ENCODE peak calls at places on chromosomes 12 and 14, in four cellular contexts. L is lung, M is neural progenitor cell, A is RWPE1. E is an unnamed sample.
A peak's percentile ranks its signal among the peaks of the same experiment; 100 is the strongest.

GRCh38 chr12:54631551-54631950 is 3.1 kb downstream of the LACRT start:
- DNase-seq in M (no peak), L (no peak), A (no peak), E (no peak)

GRCh38 chr14:63656194-63656593 is 14.5 kb upstream of the WDR89 start:
- DNase-seq in L (no peak), A (no peak), M (no peak), E (no peak)

GRCh38 chr12:238116-238515 is 24.2 kb upstream of the SLC6A12 start:
- DNase-seq in M (no peak), A (no peak), L (no peak), E (peak; percentile 43)

GRCh38 chr14:53047302-53047701 is 96.5 kb upstream of the FERMT2 start:
- DNase-seq in M (no peak), L (no peak), A (no peak), E (no peak)

GRCh38 chr12:12899530-12900380 is 8.4 kb downstream of the GPRC5A start:
- DNase-seq in M (no peak), A (peak; percentile 49), L (no peak), E (no peak)

GRCh38 chr12:16324772-16325171 is 22.7 kb upstream of the MGST1 start:
- DNase-seq in L (no peak), M (no peak), A (no peak), E (no peak)

GRCh38 chr12:100239589-100239988 is 27.3 kb downstream of the DEPDC4 start:
- DNase-seq in A (no peak), M (no peak), L (no peak), E (no peak)

GRCh38 chr14:32913725-32914124 is 25.0 kb upstream of the NPAS3 start:
- DNase-seq in L (no peak), M (no peak), A (no peak), E (no peak)

GRCh38 chr12:124884587-124885438 is 21.1 kb upstream of the SCARB1 start:
- DNase-seq in A (no peak), L (no peak), M (peak; percentile 43), E (no peak)

GRCh38 chr12:89225401-89225800 is 126.9 kb downstream of the DUSP6 start:
- DNase-seq in M (no peak), L (peak; percentile 45), A (peak; percentile 79), E (no peak)

GRCh38 chr14:50718949-50719348 is 50.8 kb upstream of the SAV1 start:
- DNase-seq in A (no peak), L (no peak), M (no peak), E (no peak)

GRCh38 chr12:76633415-76633814 is 73.8 kb upstream of the OSBPL8 start:
- DNase-seq in A (no peak), M (no peak), L (no peak), E (no peak)

GRCh38 chr14:96824283-96824682 is 27.1 kb downstream of the VRK1 start:
- DNase-seq in L (no peak), A (peak; percentile 16), M (no peak), E (no peak)

GRCh38 chr12:51631591-51631990 is 40.6 kb downstream of the SCN8A start:
- DNase-seq in L (no peak), A (peak; percentile 28), M (no peak), E (no peak)

GRCh38 chr14:67429651-67430205 is 17.8 kb upstream of the PLEK2 start:
- DNase-seq in L (no peak), M (no peak), A (no peak), E (no peak)

GRCh38 chr12:49037947-49038237 is 19.3 kb upstream of the PRKAG1 start:
- DNase-seq in L (no peak), M (no peak), A (no peak), E (no peak)

GRCh38 chr14:75501080-75501479 is 21.2 kb upstream of the BATF start:
- DNase-seq in L (peak; percentile 26), M (no peak), A (no peak), E (no peak)

GRCh38 chr14:75499084-75499875 is 23.0 kb upstream of the BATF start:
- DNase-seq in L (peak; percentile 26), M (no peak), A (no peak), E (no peak)

GRCh38 chr14:75506930-75507329 is 15.3 kb upstream of the BATF start:
- DNase-seq in M (no peak), A (no peak), L (no peak), E (no peak)

DNA sequence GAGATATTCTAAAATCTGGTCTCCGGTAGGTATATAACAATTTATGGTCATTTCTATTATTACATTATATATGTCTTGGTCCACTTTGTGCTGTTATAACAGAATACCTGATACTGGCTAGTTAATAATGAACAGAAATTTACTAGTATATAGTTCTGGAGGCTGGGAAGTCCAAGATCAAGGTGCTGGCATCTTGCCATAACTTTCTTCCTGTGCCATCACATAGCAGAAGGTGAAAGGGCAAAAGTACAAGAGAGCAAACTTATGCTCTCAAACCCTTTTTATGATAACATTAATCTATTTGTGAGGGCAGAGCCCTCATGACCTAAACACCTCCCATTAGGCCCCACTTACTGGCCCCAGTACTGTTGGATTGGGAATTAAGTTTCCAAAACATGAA is 17.9 kb upstream of the BATF start:
- DNase-seq in L (no peak), M (no peak), A (no peak), E (no peak)
- TF ChIP-seq CTCF in L (no peak), M (no peak), A (no peak), E (no peak)

DNA sequence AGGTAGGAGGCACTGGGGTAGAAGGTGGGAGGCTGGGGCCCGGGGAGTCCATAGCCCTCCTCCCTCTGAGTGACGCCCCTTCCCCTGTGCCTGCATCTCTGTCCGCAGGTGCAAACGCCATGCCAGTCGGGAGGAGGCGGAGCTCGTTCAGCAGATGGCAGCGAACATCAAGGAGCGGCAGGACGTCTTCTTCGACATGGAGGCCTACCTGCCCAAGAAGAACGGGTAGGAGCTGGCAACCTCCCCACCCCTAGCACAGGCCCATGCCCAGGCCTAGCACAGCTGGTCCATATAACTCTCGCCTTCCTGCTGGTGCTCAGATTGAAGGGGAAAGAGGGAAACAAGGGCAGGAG is 35.6 kb downstream of the TMEM120B start:
- DNase-seq in M (no peak), L (no peak), A (no peak), E (no peak)
- H3K27ac ChIP-seq in M (peak overlapping the region; percentile 67), L (no peak overlapping the region), A (peak overlapping the region; percentile 62), E (peak overlapping the region; percentile 37)

DNA sequence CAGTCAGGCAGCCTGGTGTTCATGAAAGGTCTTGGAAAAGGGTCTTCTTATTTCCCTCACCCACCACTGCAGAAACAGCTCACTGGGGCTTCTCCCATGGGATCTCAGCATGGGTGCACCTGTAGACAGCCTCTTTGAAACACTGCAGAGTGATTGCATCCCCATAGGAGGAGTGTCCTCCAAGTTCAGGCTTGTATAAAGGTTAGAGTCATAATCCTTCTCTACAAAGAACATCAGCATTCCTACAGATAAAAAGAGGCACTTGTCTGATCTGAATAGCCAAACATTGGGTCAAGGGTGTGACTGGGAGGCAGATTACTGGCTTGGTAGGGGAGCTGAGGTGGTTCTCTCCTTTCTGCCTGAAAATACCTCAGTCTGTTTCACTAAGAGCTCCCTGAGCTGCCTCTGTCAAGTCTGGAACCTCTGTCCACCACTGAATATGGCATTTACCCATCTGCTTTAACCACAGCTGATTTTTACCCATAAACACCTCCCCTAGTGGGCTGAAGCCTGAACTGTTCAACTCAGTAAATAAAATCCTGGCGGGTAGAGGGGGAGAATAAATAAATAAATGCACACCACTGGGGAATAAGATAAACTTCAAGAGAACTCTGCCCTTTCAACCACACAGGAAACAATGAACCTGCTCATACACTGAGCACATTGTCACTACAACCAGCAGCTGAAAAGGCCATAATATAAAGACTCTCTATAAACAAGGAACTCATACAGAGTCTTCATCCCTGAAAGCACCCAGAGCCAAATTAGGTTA is 120.7 kb upstream of the SCAF11 start:
- DNase-seq in L (no peak), M (no peak), A (no peak), E (no peak)
- TF ChIP-seq CTCF in L (no peak), M (no peak), A (no peak), E (no peak)

GRCh38 chr12:104216461-104217058 is 981 bp downstream of the TXNRD1 start:
- DNase-seq in L (no peak), M (no peak), A (no peak), E (no peak)
- H3K27ac ChIP-seq in L (no peak overlapping the region), M (no peak overlapping the region), A (no peak overlapping the region), E (peak overlapping the region; percentile 98)

DNA sequence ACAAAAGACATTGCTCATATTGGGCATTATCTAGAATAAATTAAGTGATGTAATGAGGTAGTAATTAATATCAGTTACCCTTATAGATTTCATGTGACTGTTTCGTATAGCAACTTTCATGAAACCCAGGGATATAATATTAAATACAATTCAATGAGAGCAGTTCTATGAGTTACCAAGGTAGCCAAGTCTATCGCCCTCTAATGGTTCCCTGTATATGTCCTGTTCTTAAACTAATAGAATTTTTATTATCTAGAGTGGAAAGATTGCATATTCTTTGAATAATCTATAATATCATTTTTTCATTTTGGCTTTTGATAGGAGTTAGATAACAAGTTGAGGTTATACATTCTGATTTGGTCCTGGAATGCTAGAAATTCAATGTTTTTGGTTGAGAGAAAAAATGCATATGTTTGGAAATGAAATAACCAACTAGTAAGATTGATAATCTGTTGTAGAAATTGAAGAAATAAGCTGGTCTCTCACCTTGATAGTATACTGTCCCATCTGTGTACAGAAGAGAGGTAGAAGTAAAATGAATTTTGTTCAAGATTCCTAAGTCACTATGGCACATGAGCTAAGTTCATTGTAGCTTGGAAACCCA is 59.7 kb downstream of the SCFD1 start:
- DNase-seq in A (no peak), M (no peak), L (no peak), E (no peak)
- TF ChIP-seq CTCF in A (peak; percentile 34), M (peak; percentile 57), L (no peak), E (no peak)

DNA sequence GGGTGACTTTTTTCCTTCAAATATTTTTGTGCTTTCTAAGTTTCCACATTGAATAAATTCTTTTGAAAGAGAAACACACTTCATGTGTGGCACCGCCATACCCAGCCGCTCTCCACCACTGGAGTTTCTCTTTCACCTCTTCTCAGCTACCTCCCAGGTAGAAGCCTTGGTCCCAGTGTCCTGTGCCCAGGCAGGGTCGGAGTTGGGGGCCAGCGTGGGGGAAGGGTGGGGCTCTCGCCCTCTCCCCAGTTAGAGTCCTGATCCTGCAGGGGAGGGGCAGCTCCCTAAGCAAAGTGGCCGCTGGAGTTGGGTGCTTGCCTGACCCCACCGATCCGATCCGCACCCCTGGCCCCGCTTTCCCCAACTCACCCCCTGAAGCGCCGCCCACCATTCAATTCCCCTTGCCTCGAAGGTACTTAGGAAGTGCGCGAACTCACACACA is 817 bp downstream of the CLMN start:
- DNase-seq in L (no peak), M (no peak), A (no peak), E (no peak)
- H3K27ac ChIP-seq in L (peak overlapping the region; percentile 32), M (no peak overlapping the region), A (peak overlapping the region; percentile 65), E (peak overlapping the region; percentile 32)

E was measured in coronary artery.